ENCODE peak calls at places on chromosomes 1 and 21, in four cellular contexts. M is naive thymus-derived CD8-positive, alpha-beta T cell; C is HFF-Myc; Q is posterior cingulate gyrus. B is an unnamed sample.

GRCh38 chr1:76288758-76289483 is 214.4 kb downstream of the ST6GALNAC3 start:
- DNase-seq in M (no peak), C (no peak), Q (no peak), B (no peak)

GRCh38 chr1:182407724-182408123 is 7.3 kb upstream of the TEDDM1 start:
- DNase-seq in M (no peak), C (no peak), Q (no peak), B (no peak)

GRCh38 chr1:38117444-38117887 is 70.9 kb upstream of the POU3F1 start:
- DNase-seq in M (no peak), C (no peak), Q (no peak), B (no peak)

GRCh38 chr21:40845621-40846020 is 1.3 kb downstream of the DSCAM start:
- DNase-seq in M (no peak), C (no peak), Q (no peak), B (no peak)

GRCh38 chr1:99754697-99755096 is 11.7 kb downstream of the FRRS1 start:
- DNase-seq in M (no peak), C (no peak), Q (no peak), B (no peak)

GRCh38 chr1:161439280-161440232 is 65.7 kb upstream of the FCGR2A start:
- DNase-seq in M (no peak), C (no peak), Q (no peak), B (no peak)

GRCh38 chr1:147389532-147390184 is 147.2 kb downstream of the CHD1L start:
- DNase-seq in M (peak), C (peak), Q (no peak), B (no peak)

GRCh38 chr1:231684333-231685244 is 58.0 kb downstream of the DISC1 start:
- DNase-seq in M (no peak), C (no peak), Q (no peak), B (no peak)

GRCh38 chr1:26697441-26697977 is 1.7 kb downstream of the ARID1A start:
- DNase-seq in M (no peak), C (no peak), Q (no peak), B (no peak)

B was measured in CD8-positive, alpha-beta memory T cell.